ENCODE peak calls at places on chromosomes 11 and 22, in six cellular contexts. K, E, O, H, J and Z are unnamed samples.

GRCh38 chr11:117519170-117519569 is 191.5 kb downstream of the CEP164 start:
- DNase-seq in K (no peak), E (no peak), O (no peak), H (peak; percentile 31), J (no peak), Z (peak; percentile 87)

GRCh38 chr11:111561306-111561705 is 20.8 kb downstream of the LAYN start:
- DNase-seq in K (no peak), E (peak; percentile 70), O (no peak), H (no peak), J (no peak), Z (no peak)

GRCh38 chr11:72228229-72228843 is 3.8 kb downstream of the INPPL1 start:
- DNase-seq in K (peak; percentile 65), E (no peak), O (no peak), H (no peak), J (no peak), Z (no peak)

GRCh38 chr22:24894998-24895397 is 51.5 kb downstream of the LHFPL7 start:
- DNase-seq in K (peak; percentile 80), E (peak; percentile 65), O (no peak), H (no peak), J (peak; percentile 70), Z (no peak)

GRCh38 chr11:28566643-28567042 is 458.5 kb downstream of the METTL15 start:
- DNase-seq in K (peak; percentile 90), E (no peak), O (no peak), H (peak; percentile 85), J (peak; percentile 29), Z (peak; percentile 68)

GRCh38 chr22:50170453-50171318 is at the start of gene PANX2:
- DNase-seq in K (no peak), E (no peak), O (no peak), H (peak; percentile 74), J (no peak), Z (no peak)

GRCh38 chr22:46774456-46775363 is 12.3 kb downstream of the TBC1D22A start:
- DNase-seq in K (no peak), E (no peak), O (no peak), H (no peak), J (no peak), Z (no peak)

GRCh38 chr11:102449651-102450570 is 2.7 kb downstream of the TMEM123 start:
- DNase-seq in K (no peak), E (no peak), O (no peak), H (peak; percentile 32), J (no peak), Z (no peak)

GRCh38 chr11:17703951-17704350 is 15.4 kb upstream of the MYOD1 start:
- DNase-seq in K (no peak), E (peak; percentile 29), O (no peak), H (no peak), J (no peak), Z (no peak)

GRCh38 chr22:41481131-41481830 is 12.4 kb downstream of the ACO2 start:
- DNase-seq in K (peak; percentile 83), E (peak; percentile 46), O (no peak), H (no peak), J (peak; percentile 61), Z (no peak)

GRCh38 chr22:43693245-43693644 is 118.9 kb downstream of the EFCAB6 start:
- DNase-seq in K (no peak), E (no peak), O (no peak), H (no peak), J (no peak), Z (no peak)

GRCh38 chr11:94183886-94184264 is 55.2 kb downstream of the PANX1 start:
- DNase-seq in K (no peak), E (peak; percentile 89), O (no peak), H (peak; percentile 73), J (peak; percentile 80), Z (peak; percentile 71)

GRCh38 chr11:57514538-57515331 is 767 bp downstream of the SLC43A1 start:
- DNase-seq in K (no peak), E (peak; percentile 54), O (peak; percentile 54), H (peak; percentile 50), J (peak; percentile 62), Z (no peak)

GRCh38 chr11:46991391-46991790 is 54.8 kb downstream of the CSTPP1 start:
- DNase-seq in K (no peak), E (no peak), O (no peak), H (peak; percentile 17), J (no peak), Z (no peak)

GRCh38 chr22:50192825-50193204 is 7.1 kb downstream of the TRABD start:
- DNase-seq in K (no peak), E (no peak), O (peak; percentile 50), H (no peak), J (no peak), Z (no peak)

GRCh38 chr11:124602193-124602592 is 9.0 kb upstream of the PANX3 start:
- DNase-seq in K (no peak), E (peak; percentile 92), O (no peak), H (no peak), J (no peak), Z (no peak)

GRCh38 chr22:39469681-39470461 is 13.1 kb downstream of the MGAT3 start:
- DNase-seq in K (no peak), E (no peak), O (no peak), H (peak; percentile 46), J (no peak), Z (peak; percentile 94)

GRCh38 chr11:57344826-57345225 is 6.7 kb downstream of the P2RX3 start:
- DNase-seq in K (no peak), E (no peak), O (no peak), H (no peak), J (no peak), Z (no peak)

GRCh38 chr22:20507253-20508066 is at the start of gene MED15:
- DNase-seq in K (peak; percentile 91), E (peak; percentile 83), O (peak; percentile 84), H (peak; percentile 95), J (peak; percentile 92), Z (peak; percentile 92)

GRCh38 chr11:92211576-92212167 is 12.9 kb upstream of the FAT3 start:
- DNase-seq in K (no peak), E (peak; percentile 45), O (no peak), H (peak; percentile 79), J (no peak), Z (peak; percentile 76)

GRCh38 chr22:27152033-27152432 is 494.6 kb downstream of the MIAT start:
- DNase-seq in K (no peak), E (no peak), O (no peak), H (no peak), J (no peak), Z (no peak)

GRCh38 chr11:124798991-124799383 is 1.2 kb downstream of the MSANTD2 start:
- DNase-seq in K (no peak), E (peak; percentile 88), O (no peak), H (no peak), J (peak; percentile 42), Z (no peak)

GRCh38 chr11:82902880-82903279 is 1.3 kb downstream of the DDIAS start:
- DNase-seq in K (no peak), E (no peak), O (no peak), H (no peak), J (no peak), Z (no peak)

GRCh38 chr22:17269607-17270261 is 50.5 kb upstream of the ADA2 start:
- DNase-seq in K (no peak), E (no peak), O (no peak), H (no peak), J (no peak), Z (no peak)
- H3K4me3 ChIP-seq in K (no peak overlapping the region), E (no peak overlapping the region), O (no peak overlapping the region), H (no peak overlapping the region), J (no peak overlapping the region), Z (no peak overlapping the region)

GRCh38 chr11:30760341-30760740 is 174.2 kb upstream of the MPPED2 start:
- DNase-seq in K (no peak), E (no peak), O (no peak), H (no peak), J (no peak), Z (no peak)

GRCh38 chr11:30758012-30758411 is 171.9 kb upstream of the MPPED2 start:
- DNase-seq in K (no peak), E (no peak), O (no peak), H (no peak), J (no peak), Z (no peak)

GRCh38 chr11:30763951-30764350 is 177.8 kb upstream of the MPPED2 start:
- DNase-seq in K (no peak), E (no peak), O (no peak), H (no peak), J (no peak), Z (no peak)

GRCh38 chr11:30758946-30759501 is 172.9 kb upstream of the MPPED2 start:
- DNase-seq in K (no peak), E (no peak), O (no peak), H (no peak), J (no peak), Z (no peak)

DNA sequence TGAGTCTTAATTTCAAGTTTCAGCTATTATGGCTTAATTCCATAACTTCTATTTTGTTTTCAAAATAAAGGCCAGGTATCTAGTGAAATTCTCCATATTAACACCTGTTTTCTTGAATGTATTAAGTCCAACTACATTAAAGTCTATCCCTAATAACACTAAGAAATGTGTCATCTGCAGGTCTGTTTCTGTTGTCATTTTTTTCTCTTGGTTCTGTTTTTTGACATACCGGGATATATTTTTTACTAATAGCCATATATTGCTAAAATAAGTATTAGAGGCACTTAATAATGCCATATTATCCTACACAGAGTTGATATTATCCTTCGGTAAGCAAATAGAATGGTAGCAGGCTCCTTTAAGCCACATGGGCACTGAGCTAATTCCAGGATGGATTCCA is 176.0 kb upstream of the MPPED2 start:
- DNase-seq in K (no peak), E (no peak), O (no peak), H (no peak), J (no peak), Z (no peak)
- H3K27ac ChIP-seq in K (no peak overlapping the region), E (no peak overlapping the region), O (no peak overlapping the region), H (no peak overlapping the region), J (no peak overlapping the region), Z (no peak overlapping the region)

GRCh38 chr11:45924036-45924915 is 1.8 kb downstream of the LARGE2 start:
- DNase-seq in K (peak; percentile 65), E (no peak), O (no peak), H (peak; percentile 2), J (no peak), Z (no peak)
- H3K4me3 ChIP-seq in K (no peak overlapping the region), E (no peak overlapping the region), O (no peak overlapping the region), H (no peak overlapping the region), J (no peak overlapping the region), Z (no peak overlapping the region)

GRCh38 chr11:126440276-126440675 is 84.8 kb downstream of the ST3GAL4 start:
- DNase-seq in K (no peak), E (no peak), O (no peak), H (no peak), J (no peak), Z (no peak)

GRCh38 chr11:126437731-126438130 is 82.2 kb downstream of the ST3GAL4 start:
- DNase-seq in K (no peak), E (no peak), O (no peak), H (no peak), J (no peak), Z (no peak)

GRCh38 chr11:126438691-126439090 is 83.2 kb downstream of the ST3GAL4 start:
- DNase-seq in K (no peak), E (no peak), O (no peak), H (no peak), J (no peak), Z (no peak)

GRCh38 chr11:126436209-126436608 is 80.7 kb downstream of the ST3GAL4 start:
- DNase-seq in K (no peak), E (no peak), O (no peak), H (no peak), J (no peak), Z (no peak)

DNA sequence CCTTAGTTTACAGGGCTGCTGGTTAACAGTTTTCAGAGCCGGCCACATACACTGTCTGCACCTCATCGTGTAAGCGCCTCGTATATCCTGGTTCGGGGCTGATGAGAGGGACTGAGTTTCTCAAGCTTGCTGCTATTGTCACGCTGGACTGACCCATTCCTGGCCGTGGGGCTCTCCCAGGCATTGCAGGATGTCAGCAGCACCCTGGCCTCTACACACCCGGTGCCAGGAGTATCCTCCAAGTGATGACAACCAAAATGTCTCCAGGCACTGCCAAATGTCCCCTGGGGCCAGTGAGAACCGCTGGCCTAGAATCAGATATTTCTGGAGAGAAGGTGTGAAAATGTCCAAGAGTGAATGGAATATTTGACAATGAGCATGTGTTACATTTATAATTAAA is 82.8 kb downstream of the ST3GAL4 start:
- DNase-seq in K (no peak), E (no peak), O (no peak), H (no peak), J (no peak), Z (no peak)
- H3K27ac ChIP-seq in K (no peak overlapping the region), E (no peak overlapping the region), O (no peak overlapping the region), H (no peak overlapping the region), J (no peak overlapping the region), Z (no peak overlapping the region)